ENCODE peak calls at places on chromosome 2, in eight cellular contexts. O, A, W, Y, R, D, C and H are unnamed samples.

GRCh38 chr2:10552871-10553245 is 104.7 kb upstream of the ODC1 start:
- DNase-seq in W (no peak), A (no peak), R (no peak), Y (no peak), C (no peak), O (no peak), D (no peak), H (no peak)

GRCh38 chr2:73821227-73821626 is 7.5 kb upstream of the STAMBP start:
- DNase-seq in C (no peak), Y (no peak), W (no peak), D (no peak), R (no peak), O (no peak), A (no peak), H (no peak)

GRCh38 chr2:6073260-6074141 is 381.3 kb downstream of the SOX11 start:
- DNase-seq in W (no peak), A (no peak), R (no peak), Y (no peak), C (no peak), O (no peak), D (no peak), H (peak)

GRCh38 chr2:188668017-188668663 is 306.0 kb upstream of the COL3A1 start:
- DNase-seq in R (no peak), Y (no peak), C (peak), W (no peak), O (no peak), D (no peak), A (no peak), H (no peak)

GRCh38 chr2:187922841-187923240 is 368.6 kb upstream of the TFPI start:
- DNase-seq in R (no peak), Y (no peak), C (no peak), D (no peak), W (no peak), A (no peak), O (no peak), H (no peak)

GRCh38 chr2:69755862-69756467 is 14.0 kb downstream of the ANXA4 start:
- DNase-seq in A (no peak), W (no peak), C (peak), Y (no peak), R (no peak), D (no peak), O (no peak), H (no peak)

GRCh38 chr2:112692496-112692911 is 28.3 kb upstream of the NT5DC4 start:
- DNase-seq in C (peak), R (no peak), O (peak), W (no peak), Y (no peak), D (peak), A (no peak), H (peak)

GRCh38 chr2:55012648-55013484 is 37.4 kb downstream of the RTN4 start:
- DNase-seq in C (no peak), W (no peak), A (no peak), Y (no peak), R (no peak), O (no peak), D (no peak), H (no peak)

GRCh38 chr2:57804971-57805370 is 241.6 kb upstream of the VRK2 start:
- DNase-seq in O (no peak), C (no peak), A (no peak), W (no peak), R (no peak), D (no peak), Y (no peak), H (no peak)

GRCh38 chr2:32963941-32964340 is 17.2 kb downstream of the LTBP1 start:
- DNase-seq in R (no peak), A (no peak), C (no peak), D (no peak), Y (no peak), W (no peak), O (no peak), H (no peak)

GRCh38 chr2:30230479-30230854 is 867 bp upstream of the LBH start:
- DNase-seq in R (no peak), D (peak), O (no peak), W (no peak), A (no peak), C (no peak), Y (no peak), H (no peak)

GRCh38 chr2:72718906-72719305 is 106.9 kb downstream of the EXOC6B start:
- DNase-seq in A (no peak), C (no peak), R (no peak), Y (no peak), D (no peak), O (no peak), W (no peak), H (no peak)

GRCh38 chr2:7011376-7012083 is 94.3 kb downstream of the RNF144A start:
- DNase-seq in Y (no peak), O (no peak), D (no peak), C (peak), A (no peak), R (no peak), W (peak), H (no peak)

GRCh38 chr2:207231962-207232361 is 66.2 kb upstream of the KLF7 start:
- DNase-seq in Y (no peak), W (no peak), R (no peak), O (no peak), D (no peak), A (no peak), C (no peak), H (no peak)

GRCh38 chr2:161681043-161681442 is 56.8 kb downstream of the SLC4A10 start:
- DNase-seq in O (no peak), W (no peak), R (no peak), A (no peak), Y (no peak), D (no peak), C (peak), H (no peak)

GRCh38 chr2:152348388-152348787 is 13.4 kb downstream of the FMNL2 start:
- DNase-seq in W (no peak), C (peak), O (no peak), R (no peak), Y (no peak), A (no peak), D (no peak), H (no peak)

GRCh38 chr2:898319-898718 is 52.3 kb upstream of the SNTG2 start:
- DNase-seq in W (no peak), D (no peak), A (no peak), C (no peak), Y (no peak), R (peak), O (no peak), H (no peak)

GRCh38 chr2:130341562-130342019 is 1.1 kb upstream of the IMP4 start:
- DNase-seq in O (no peak), A (no peak), Y (no peak), R (peak), C (peak), W (no peak), D (peak), H (no peak)

GRCh38 chr2:54809814-54810213 is 86.4 kb downstream of the EML6 start:
- DNase-seq in C (peak), Y (no peak), A (no peak), R (no peak), O (no peak), D (no peak), W (no peak), H (no peak)

GRCh38 chr2:45391866-45392265 is 219.2 kb downstream of the SRBD1 start:
- DNase-seq in O (no peak), W (no peak), Y (no peak), A (no peak), R (no peak), D (no peak), C (no peak), H (no peak)

GRCh38 chr2:850429-850828 is 100.2 kb upstream of the SNTG2 start:
- DNase-seq in Y (no peak), W (no peak), C (no peak), D (no peak), R (peak), O (no peak), A (no peak), H (no peak)

GRCh38 chr2:100820346-100821254 is 661 bp downstream of the NPAS2 start:
- DNase-seq in Y (no peak), O (no peak), D (no peak), W (no peak), R (no peak), C (peak), A (no peak), H (no peak)

GRCh38 chr2:44268259-44268649 is 7.0 kb upstream of the SLC3A1 start:
- DNase-seq in O (no peak), W (no peak), C (no peak), Y (no peak), R (no peak), A (no peak), D (no peak), H (no peak)

GRCh38 chr2:207831569-207832248 is 62.0 kb upstream of the FZD5 start:
- DNase-seq in W (no peak), O (no peak), C (no peak), R (no peak), A (no peak), D (no peak), Y (no peak), H (no peak)

GRCh38 chr2:20130821-20131645 is 79.6 kb upstream of the LAPTM4A start:
- DNase-seq in Y (no peak), A (no peak), R (no peak), C (no peak), O (no peak), D (no peak), W (no peak), H (no peak)

GRCh38 chr2:136212426-136213378 is 94.8 kb upstream of the CXCR4 start:
- DNase-seq in W (no peak), C (no peak), D (no peak), R (peak), A (peak), Y (peak), O (no peak), H (no peak)

GRCh38 chr2:55916473-55917049 is 7.0 kb downstream of the EFEMP1 start:
- DNase-seq in O (no peak), A (no peak), C (peak), R (peak), W (no peak), D (no peak), Y (no peak), H (no peak)

GRCh38 chr2:158619496-158619895 is 162.7 kb downstream of the PKP4 start:
- DNase-seq in A (no peak), D (no peak), W (no peak), R (no peak), Y (no peak), C (peak), O (no peak), H (no peak)

GRCh38 chr2:169034256-169034655 is 3.1 kb upstream of the ABCB11 start:
- DNase-seq in C (no peak), A (no peak), Y (no peak), D (no peak), W (no peak), R (no peak), O (no peak), H (peak)